ENCODE peak calls at places on chromosomes 3 and 15, in six cellular contexts. W, B, P, O, M and S are unnamed samples.

GRCh38 chr3:187777331-187778046 is 32.2 kb upstream of the BCL6 start:
- DNase-seq in O (no peak), W (peak), P (no peak), B (no peak), M (no peak), S (peak)

GRCh38 chr15:58528197-58528870 is 96.5 kb downstream of the LIPC start:
- DNase-seq in O (no peak), M (no peak), P (no peak), B (no peak), W (no peak), S (no peak)

GRCh38 chr15:51104512-51104911 is 9.8 kb upstream of the TNFAIP8L3 start:
- DNase-seq in O (peak), W (no peak), P (no peak), B (no peak), M (no peak), S (no peak)

GRCh38 chr3:136277115-136277514 is 27.0 kb downstream of the PCCB start:
- DNase-seq in B (no peak), M (no peak), W (no peak), P (no peak), O (no peak), S (no peak)

GRCh38 chr3:183830187-183830586 is 4.8 kb upstream of the MAP6D1 start:
- DNase-seq in W (no peak), O (no peak), M (no peak), P (no peak), B (no peak), S (no peak)

GRCh38 chr15:66704783-66705113 is 2.7 kb downstream of the SMAD6 start:
- DNase-seq in P (no peak), W (no peak), B (no peak), M (no peak), O (no peak), S (no peak)

GRCh38 chr3:52313774-52314188 is 2.3 kb upstream of the DNAH1 start:
- DNase-seq in W (peak), P (no peak), M (no peak), B (no peak), O (no peak), S (peak)

GRCh38 chr3:112776836-112777235 is 69.8 kb downstream of the CD200R1L start:
- DNase-seq in W (no peak), O (no peak), P (no peak), B (no peak), M (no peak), S (no peak)

GRCh38 chr3:152268501-152269422 is at the start of gene MBNL1:
- DNase-seq in W (no peak), M (peak), P (peak), O (peak), B (no peak), S (peak)

GRCh38 chr15:101136381-101137268 is 115.2 kb downstream of the CHSY1 start:
- DNase-seq in B (no peak), P (no peak), O (no peak), M (no peak), W (no peak), S (no peak)

GRCh38 chr3:114623420-114624046 is 329.7 kb downstream of the TIGIT start:
- DNase-seq in M (no peak), O (no peak), W (no peak), B (no peak), P (no peak), S (peak)

GRCh38 chr3:114622001-114622400 is 328.2 kb downstream of the TIGIT start:
- DNase-seq in M (no peak), B (no peak), W (no peak), P (no peak), O (no peak), S (no peak)

GRCh38 chr3:114626751-114627150 is 332.9 kb downstream of the TIGIT start:
- DNase-seq in B (no peak), M (no peak), W (no peak), O (no peak), P (no peak), S (no peak)

GRCh38 chr3:114624047-114624445 is 330.2 kb downstream of the TIGIT start:
- DNase-seq in M (no peak), O (peak), B (no peak), W (no peak), P (no peak), S (no peak)

GRCh38 chr3:114624676-114625181 is 330.9 kb downstream of the TIGIT start:
- DNase-seq in B (peak), O (peak), P (peak), M (peak), W (no peak), S (no peak)
- H3K4me3 ChIP-seq in B (peak), O (peak), P (peak), M (peak), W (no peak), S (no peak)

GRCh38 chr15:33654859-33655258 is 313.4 kb upstream of the CHRM5 start:
- DNase-seq in B (no peak), O (no peak), P (no peak), W (no peak), M (no peak), S (no peak)
- TF ChIP-seq CTCF in B (no peak), O (no peak), P (no peak), W (no peak), M (no peak), S (no peak)

GRCh38 chr15:96327155-96327741 is 3.3 kb upstream of the NR2F2 start:
- DNase-seq in P (peak), M (no peak), W (peak), O (no peak), B (peak), S (peak)

GRCh38 chr15:96328101-96328958 is 2.2 kb upstream of the NR2F2 start:
- DNase-seq in P (no peak), M (no peak), W (no peak), B (no peak), O (no peak), S (no peak)

GRCh38 chr15:96324900-96325299 is 5.6 kb upstream of the NR2F2 start:
- DNase-seq in M (no peak), O (no peak), P (no peak), W (no peak), B (no peak), S (no peak)

GRCh38 chr15:96325579-96326331 is 4.7 kb upstream of the NR2F2 start:
- DNase-seq in B (no peak), W (no peak), M (no peak), O (no peak), P (no peak), S (no peak)

DNA sequence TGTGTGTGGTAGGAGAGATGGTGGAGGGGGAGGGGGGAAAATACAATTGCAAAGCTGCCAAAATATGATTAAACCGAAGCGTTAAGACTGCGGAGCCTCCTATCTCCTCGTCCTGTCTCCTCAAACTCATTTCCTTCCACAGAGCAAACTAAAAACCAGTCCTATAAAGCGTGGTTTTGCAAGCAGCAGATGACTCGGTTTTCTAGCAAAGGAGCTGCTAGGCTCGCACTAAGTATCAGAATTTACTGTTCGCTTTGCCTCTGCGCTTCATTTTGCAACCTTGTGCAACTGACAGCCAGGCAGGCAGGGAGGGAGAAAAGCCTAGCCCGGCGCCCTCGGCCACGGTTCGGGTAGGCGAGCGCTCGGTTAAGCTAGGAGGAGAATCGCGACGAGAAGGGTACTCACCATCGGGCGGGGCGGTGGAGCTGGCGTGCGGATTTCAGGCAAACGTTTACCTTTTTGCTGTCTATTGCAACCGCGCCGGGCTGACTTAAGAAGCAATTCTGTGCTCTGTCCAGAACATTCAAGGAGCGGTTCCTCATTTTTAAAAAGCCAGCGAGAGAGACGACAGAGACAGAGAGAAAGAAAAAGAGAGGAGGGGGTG is 3.8 kb upstream of the NR2F2 start:
- DNase-seq in P (no peak), W (no peak), M (no peak), O (peak), B (no peak), S (no peak)
- H3K4me3 ChIP-seq in P (peak), W (peak), M (peak), O (peak), B (peak), S (peak)

DNA sequence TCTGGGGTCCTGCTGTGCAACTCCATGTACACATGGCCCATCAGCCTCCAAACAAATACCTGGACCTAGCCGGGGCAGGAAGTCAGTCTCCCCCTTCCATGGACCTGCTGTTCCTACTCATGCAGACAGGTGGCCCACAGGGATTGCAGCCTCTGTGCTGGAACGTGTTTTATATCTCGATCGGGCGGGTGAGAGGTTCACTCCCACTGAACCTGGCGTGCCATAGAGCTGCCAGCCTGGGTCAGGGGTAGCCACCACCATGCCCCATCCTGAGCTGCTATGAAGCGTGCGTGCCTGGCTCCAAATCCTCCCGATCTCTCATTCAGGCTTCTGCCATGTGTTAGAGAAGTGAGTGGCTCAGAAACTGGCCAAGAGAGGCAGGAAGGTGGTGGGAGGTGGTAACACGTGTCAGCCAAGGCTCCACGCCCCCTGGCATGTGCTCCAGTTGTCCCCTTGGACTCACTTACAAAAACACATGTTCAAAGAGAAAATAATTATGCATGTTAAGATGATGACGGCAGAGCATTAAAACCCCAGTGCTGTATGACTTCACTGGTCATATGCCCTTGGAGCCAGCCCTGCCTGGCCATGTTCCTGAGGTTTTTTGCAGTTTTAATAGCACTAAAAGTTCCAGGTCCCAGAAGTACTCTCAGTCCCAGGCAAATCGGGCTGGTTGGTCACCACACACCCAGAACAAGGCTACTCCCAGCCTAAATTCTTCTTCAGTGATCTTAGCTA is 30.6 kb downstream of the CTSH start:
- DNase-seq in W (no peak), M (no peak), B (no peak), O (peak), P (no peak), S (no peak)
- TF ChIP-seq CTCF in W (peak), M (no peak), B (peak), O (no peak), P (peak), S (peak)

DNA sequence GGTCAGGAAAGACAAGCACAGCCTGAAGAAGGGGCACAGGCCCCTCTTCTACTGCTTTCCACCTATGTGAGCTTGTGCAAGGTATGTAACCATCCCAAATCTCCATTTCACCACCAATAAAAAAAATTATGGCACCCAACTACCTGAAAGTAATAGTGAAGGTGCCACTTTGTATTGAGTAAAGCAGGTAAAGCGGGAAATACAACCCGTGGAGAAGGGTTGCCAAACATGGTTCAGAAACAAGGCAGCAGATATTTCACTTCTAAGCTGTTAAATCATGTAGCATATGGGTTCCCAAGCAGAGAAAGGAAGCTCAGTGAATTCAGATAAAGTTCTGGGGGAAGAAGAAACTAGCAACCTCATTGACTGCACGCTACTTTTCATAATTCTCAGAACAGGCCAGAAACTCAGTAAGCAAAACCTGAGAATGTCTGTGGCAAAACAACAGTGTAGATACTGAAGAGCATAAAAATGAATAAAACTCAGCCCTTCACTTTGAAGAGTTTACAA is 4.1 kb downstream of the PLOD2 start:
- DNase-seq in W (no peak), M (no peak), P (no peak), O (no peak), B (no peak), S (peak)
- H3K4me3 ChIP-seq in W (no peak), M (peak), P (no peak), O (peak), B (peak), S (peak)

GRCh38 chr15:31977812-31978662 is 52.3 kb upstream of the CHRNA7 start:
- DNase-seq in W (no peak), O (peak), B (no peak), P (peak), M (peak), S (peak)
- TF ChIP-seq CTCF in W (peak), O (peak), B (peak), P (peak), M (peak), S (peak)

GRCh38 chr3:3600665-3601340 is 198.4 kb upstream of the LRRN1 start:
- DNase-seq in B (no peak), M (no peak), O (no peak), W (no peak), P (no peak), S (no peak)
- H3K4me3 ChIP-seq in B (no peak), M (no peak), O (no peak), W (no peak), P (no peak), S (no peak)

DNA sequence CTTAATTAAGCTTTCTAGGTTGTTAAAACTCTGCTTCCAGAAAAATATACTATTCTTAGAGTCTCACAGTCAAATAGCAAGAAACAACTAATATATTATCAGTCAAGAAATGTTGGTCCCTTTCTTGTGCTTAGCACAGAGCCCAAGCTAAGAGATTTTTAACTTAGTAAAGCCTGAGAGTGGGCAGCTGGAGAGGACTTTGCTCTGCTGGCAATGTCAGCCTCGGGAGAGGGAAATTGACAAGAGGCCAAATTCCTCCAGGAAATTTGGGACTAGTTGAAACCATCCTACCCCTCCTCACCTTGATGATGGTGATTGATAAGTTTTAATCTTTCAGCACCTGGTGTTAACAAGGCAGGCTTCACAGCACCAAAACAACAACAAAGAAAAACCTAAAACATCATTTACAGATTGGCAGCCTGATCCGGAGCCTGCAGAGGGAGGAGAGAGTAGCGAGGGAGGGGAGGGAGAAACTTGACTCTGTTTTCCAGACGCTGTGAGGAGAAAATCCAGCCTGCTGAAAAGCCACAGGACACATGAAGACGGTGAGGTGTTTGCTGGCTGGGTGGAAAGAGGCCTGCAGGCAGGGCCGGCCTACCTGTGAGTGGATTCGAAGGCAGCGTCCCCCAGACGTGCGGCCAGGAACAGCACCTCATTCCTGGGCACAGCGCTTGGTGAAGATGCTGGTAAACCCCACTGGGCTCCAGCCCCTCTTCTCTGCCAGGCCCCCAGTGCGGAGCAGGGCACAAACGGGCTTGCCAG is 150.9 kb downstream of the LRRC28 start:
- DNase-seq in B (no peak), W (no peak), P (peak), O (no peak), M (no peak), S (no peak)
- TF ChIP-seq CTCF in B (no peak), W (no peak), P (no peak), O (no peak), M (no peak), S (no peak)

DNA sequence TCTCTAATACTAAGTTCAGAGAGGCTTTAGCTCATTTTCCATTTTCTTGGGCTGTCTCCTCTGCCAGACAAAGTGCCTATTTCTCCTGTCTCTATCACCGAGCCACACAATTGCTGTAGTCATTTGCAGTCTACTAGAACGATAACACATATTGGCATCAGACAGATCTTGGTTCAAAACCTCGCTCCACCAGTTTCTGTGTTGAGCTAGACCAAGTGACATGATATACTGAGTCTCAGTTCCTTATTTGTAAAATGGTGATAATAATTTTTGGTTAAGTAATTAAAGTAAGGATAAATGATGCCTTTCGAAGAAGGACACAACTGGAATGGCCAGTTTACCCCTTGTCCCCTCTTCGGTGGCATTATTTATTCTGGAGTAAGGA is 444 bp upstream of the RAB7A start:
- DNase-seq in W (no peak), O (no peak), M (no peak), B (no peak), P (no peak), S (no peak)
- H3K4me3 ChIP-seq in W (peak), O (no peak), M (peak), B (peak), P (no peak), S (peak)